ENCODE peak calls at places on chromosomes 5 and 9, in ten cellular contexts. One of them, this sample, is unnamed.

GRCh38 chr5:112555691-112556090 is 136.6 kb upstream of the EPB41L4A start:
- DNase-seq in cerebellar cortex: no peak
- DNase-seq in GM20000: no peak
- DNase-seq in CMK: no peak
- DNase-seq in MG63: no peak
- DNase-seq in NCI-H1436: no peak
- DNase-seq in AG08396: no peak
- DNase-seq in CD4-positive, alpha-beta T cell: no peak
- DNase-seq in type B pancreatic cell: no peak
- DNase-seq in left lung: no peak
- DNase-seq in this sample: peak

GRCh38 chr9:137741330-137741729 is 122.5 kb downstream of the EHMT1 start:
- DNase-seq in cerebellar cortex: no peak
- DNase-seq in GM20000: no peak
- DNase-seq in CMK: no peak
- DNase-seq in MG63: no peak
- DNase-seq in NCI-H1436: no peak
- DNase-seq in AG08396: no peak
- DNase-seq in CD4-positive, alpha-beta T cell: no peak
- DNase-seq in type B pancreatic cell: no peak
- DNase-seq in left lung: no peak
- DNase-seq in this sample: no peak

GRCh38 chr9:272251-273213 is 57.9 kb downstream of the DOCK8 start:
- DNase-seq in cerebellar cortex: no peak
- DNase-seq in GM20000: peak
- DNase-seq in CMK: peak
- DNase-seq in MG63: no peak
- DNase-seq in NCI-H1436: no peak
- DNase-seq in AG08396: no peak
- DNase-seq in CD4-positive, alpha-beta T cell: peak
- DNase-seq in type B pancreatic cell: no peak
- DNase-seq in left lung: no peak
- DNase-seq in this sample: no peak

GRCh38 chr5:135934939-135935338 is 19.8 kb downstream of the LECT2 start:
- DNase-seq in cerebellar cortex: no peak
- DNase-seq in GM20000: no peak
- DNase-seq in CMK: no peak
- DNase-seq in MG63: no peak
- DNase-seq in NCI-H1436: no peak
- DNase-seq in AG08396: peak
- DNase-seq in CD4-positive, alpha-beta T cell: no peak
- DNase-seq in type B pancreatic cell: no peak
- DNase-seq in left lung: no peak
- DNase-seq in this sample: peak

GRCh38 chr5:10420468-10420867 is 21.2 kb upstream of the ROPN1L start:
- DNase-seq in cerebellar cortex: no peak
- DNase-seq in GM20000: no peak
- DNase-seq in CMK: no peak
- DNase-seq in MG63: no peak
- DNase-seq in NCI-H1436: no peak
- DNase-seq in AG08396: no peak
- DNase-seq in CD4-positive, alpha-beta T cell: no peak
- DNase-seq in type B pancreatic cell: no peak
- DNase-seq in left lung: no peak
- DNase-seq in this sample: no peak

GRCh38 chr9:4555251-4555650 is 65.0 kb downstream of the SLC1A1 start:
- DNase-seq in cerebellar cortex: no peak
- DNase-seq in GM20000: no peak
- DNase-seq in CMK: no peak
- DNase-seq in MG63: peak
- DNase-seq in NCI-H1436: no peak
- DNase-seq in AG08396: peak
- DNase-seq in CD4-positive, alpha-beta T cell: peak
- DNase-seq in type B pancreatic cell: no peak
- DNase-seq in left lung: no peak
- DNase-seq in this sample: peak

GRCh38 chr9:134855231-134855899 is 25.2 kb upstream of the FCN2 start:
- DNase-seq in cerebellar cortex: no peak
- DNase-seq in GM20000: no peak
- DNase-seq in CMK: no peak
- DNase-seq in MG63: no peak
- DNase-seq in NCI-H1436: no peak
- DNase-seq in AG08396: no peak
- DNase-seq in CD4-positive, alpha-beta T cell: no peak
- DNase-seq in type B pancreatic cell: peak
- DNase-seq in left lung: no peak
- DNase-seq in this sample: no peak

GRCh38 chr9:129052592-129052991 is 16.2 kb downstream of the MIGA2 start:
- DNase-seq in cerebellar cortex: peak
- DNase-seq in GM20000: no peak
- DNase-seq in CMK: no peak
- DNase-seq in MG63: no peak
- DNase-seq in NCI-H1436: no peak
- DNase-seq in AG08396: no peak
- DNase-seq in CD4-positive, alpha-beta T cell: no peak
- DNase-seq in type B pancreatic cell: no peak
- DNase-seq in left lung: peak
- DNase-seq in this sample: no peak

GRCh38 chr5:59548807-59549357 is 344.6 kb downstream of the PDE4D start:
- DNase-seq in cerebellar cortex: no peak
- DNase-seq in GM20000: no peak
- DNase-seq in CMK: no peak
- DNase-seq in MG63: no peak
- DNase-seq in NCI-H1436: peak
- DNase-seq in AG08396: no peak
- DNase-seq in CD4-positive, alpha-beta T cell: no peak
- DNase-seq in type B pancreatic cell: no peak
- DNase-seq in left lung: no peak
- DNase-seq in this sample: no peak

GRCh38 chr5:133287500-133287899 is 235.7 kb downstream of the HSPA4 start:
- DNase-seq in cerebellar cortex: peak
- DNase-seq in GM20000: peak
- DNase-seq in CMK: no peak
- DNase-seq in MG63: peak
- DNase-seq in NCI-H1436: peak
- DNase-seq in AG08396: peak
- DNase-seq in CD4-positive, alpha-beta T cell: peak
- DNase-seq in type B pancreatic cell: no peak
- DNase-seq in left lung: no peak
- DNase-seq in this sample: peak

GRCh38 chr5:64707191-64707590 is 16.9 kb downstream of the SHISAL2B start:
- DNase-seq in cerebellar cortex: no peak
- DNase-seq in GM20000: no peak
- DNase-seq in CMK: no peak
- DNase-seq in MG63: no peak
- DNase-seq in NCI-H1436: no peak
- DNase-seq in AG08396: no peak
- DNase-seq in CD4-positive, alpha-beta T cell: no peak
- DNase-seq in type B pancreatic cell: no peak
- DNase-seq in left lung: no peak
- DNase-seq in this sample: no peak

GRCh38 chr9:108618906-108619550 is 236.8 kb downstream of the ACTL7B start:
- DNase-seq in cerebellar cortex: no peak
- DNase-seq in GM20000: no peak
- DNase-seq in CMK: no peak
- DNase-seq in MG63: peak
- DNase-seq in NCI-H1436: no peak
- DNase-seq in AG08396: peak
- DNase-seq in CD4-positive, alpha-beta T cell: no peak
- DNase-seq in type B pancreatic cell: no peak
- DNase-seq in left lung: no peak
- DNase-seq in this sample: peak

GRCh38 chr9:113738898-113739604 is 137.1 kb upstream of the ZNF618 start:
- DNase-seq in cerebellar cortex: peak
- DNase-seq in GM20000: no peak
- DNase-seq in CMK: no peak
- DNase-seq in MG63: no peak
- DNase-seq in NCI-H1436: peak
- DNase-seq in AG08396: no peak
- DNase-seq in CD4-positive, alpha-beta T cell: no peak
- DNase-seq in type B pancreatic cell: no peak
- DNase-seq in left lung: no peak
- DNase-seq in this sample: no peak

GRCh38 chr5:151696470-151697061 is 9.9 kb upstream of the SPARC start:
- DNase-seq in cerebellar cortex: no peak
- DNase-seq in GM20000: no peak
- DNase-seq in CMK: no peak
- DNase-seq in MG63: peak
- DNase-seq in NCI-H1436: no peak
- DNase-seq in AG08396: peak
- DNase-seq in CD4-positive, alpha-beta T cell: no peak
- DNase-seq in type B pancreatic cell: no peak
- DNase-seq in left lung: no peak
- DNase-seq in this sample: peak

GRCh38 chr5:51559921-51560658 is 176.8 kb downstream of the ISL1 start:
- DNase-seq in cerebellar cortex: no peak
- DNase-seq in GM20000: no peak
- DNase-seq in CMK: no peak
- DNase-seq in MG63: no peak
- DNase-seq in NCI-H1436: no peak
- DNase-seq in AG08396: no peak
- DNase-seq in CD4-positive, alpha-beta T cell: no peak
- DNase-seq in type B pancreatic cell: no peak
- DNase-seq in left lung: no peak
- DNase-seq in this sample: no peak

GRCh38 chr9:116219686-116220085 is 66.1 kb downstream of the PAPPA start:
- DNase-seq in cerebellar cortex: no peak
- DNase-seq in GM20000: no peak
- DNase-seq in CMK: no peak
- DNase-seq in MG63: no peak
- DNase-seq in NCI-H1436: peak
- DNase-seq in AG08396: no peak
- DNase-seq in CD4-positive, alpha-beta T cell: no peak
- DNase-seq in type B pancreatic cell: no peak
- DNase-seq in left lung: no peak
- DNase-seq in this sample: peak

GRCh38 chr9:5838884-5839571 is 6.1 kb upstream of the ERMP1 start:
- DNase-seq in cerebellar cortex: no peak
- DNase-seq in GM20000: no peak
- DNase-seq in CMK: no peak
- DNase-seq in MG63: peak
- DNase-seq in NCI-H1436: no peak
- DNase-seq in AG08396: peak
- DNase-seq in CD4-positive, alpha-beta T cell: no peak
- DNase-seq in type B pancreatic cell: no peak
- DNase-seq in left lung: no peak
- DNase-seq in this sample: peak

GRCh38 chr5:150960791-150961396 is 56.1 kb upstream of the ZNF300 start:
- DNase-seq in cerebellar cortex: no peak
- DNase-seq in GM20000: no peak
- DNase-seq in CMK: peak
- DNase-seq in MG63: no peak
- DNase-seq in NCI-H1436: no peak
- DNase-seq in AG08396: no peak
- DNase-seq in CD4-positive, alpha-beta T cell: no peak
- DNase-seq in type B pancreatic cell: no peak
- DNase-seq in left lung: no peak
- DNase-seq in this sample: no peak

GRCh38 chr5:72464071-72464470 is 43.1 kb downstream of the ZNF366 start:
- DNase-seq in cerebellar cortex: no peak
- DNase-seq in GM20000: no peak
- DNase-seq in CMK: no peak
- DNase-seq in MG63: no peak
- DNase-seq in NCI-H1436: no peak
- DNase-seq in AG08396: no peak
- DNase-seq in CD4-positive, alpha-beta T cell: no peak
- DNase-seq in type B pancreatic cell: no peak
- DNase-seq in left lung: no peak
- DNase-seq in this sample: no peak

GRCh38 chr9:69951411-69951810 is 92.2 kb upstream of the MAMDC2 start:
- DNase-seq in cerebellar cortex: no peak
- DNase-seq in GM20000: no peak
- DNase-seq in CMK: no peak
- DNase-seq in MG63: no peak
- DNase-seq in NCI-H1436: no peak
- DNase-seq in AG08396: no peak
- DNase-seq in CD4-positive, alpha-beta T cell: no peak
- DNase-seq in type B pancreatic cell: no peak
- DNase-seq in left lung: no peak
- DNase-seq in this sample: peak